ENCODE peak calls at places on chromosomes 4 and X, in nine cellular contexts. I is CD8-positive, alpha-beta T cell; P is A549; A is neural progenitor cell; T is mucosa of descending colon; Y is body of pancreas; J is suprapubic skin; D is mesenchymal stem cell; E is astrocyte. O is an unnamed sample.

GRCh38 chrX:107451754-107452153 is 2.3 kb downstream of the FRMPD3 start:
- DNase-seq in I (no peak), P (no peak), A (peak; percentile 49), T (no peak), Y (no peak), J (no peak), D (no peak), E (no peak), O (no peak)

GRCh38 chr4:128517739-128518510 is 230.3 kb upstream of the PGRMC2 start:
- DNase-seq in I (no peak), P (peak; percentile 81), A (peak; percentile 13), T (no peak), Y (peak; percentile 62), J (no peak), D (peak; percentile 92), E (peak; percentile 98), O (no peak)

GRCh38 chrX:54494970-54495813 is 842 bp downstream of the FGD1 start:
- DNase-seq in I (no peak), P (no peak), A (peak; percentile 47), T (no peak), Y (peak; percentile 42), J (no peak), D (peak; percentile 46), E (no peak), O (no peak)

GRCh38 chr4:83616252-83616651 is 80.3 kb downstream of the GPAT3 start:
- DNase-seq in I (no peak), P (no peak), A (no peak), T (no peak), Y (no peak), J (no peak), D (no peak), E (no peak), O (peak; percentile 70)

GRCh38 chrX:41265615-41266014 is 68.3 kb upstream of the DDX3X start:
- DNase-seq in I (no peak), P (no peak), A (no peak), T (no peak), Y (no peak), J (no peak), D (no peak), E (peak; percentile 67), O (no peak)

GRCh38 chr4:38424171-38424871 is 239.7 kb upstream of the KLF3 start:
- DNase-seq in I (no peak), P (no peak), A (peak; percentile 85), T (peak; percentile 64), Y (peak; percentile 58), J (no peak), D (no peak), E (no peak), O (no peak)

GRCh38 chr4:185559913-185560281 is 24.6 kb upstream of the PDLIM3 start:
- DNase-seq in I (no peak), P (no peak), A (no peak), T (no peak), Y (peak; percentile 54), J (no peak), D (peak; percentile 99), E (peak; percentile 81), O (no peak)

GRCh38 chr4:99855677-99856076 is 38.5 kb downstream of the LAMTOR3 start:
- DNase-seq in I (no peak), P (no peak), A (no peak), T (no peak), Y (no peak), J (no peak), D (no peak), E (no peak), O (no peak)

GRCh38 chr4:4260185-4260751 is 12.2 kb upstream of the TMEM128 start:
- DNase-seq in I (no peak), P (peak; percentile 74), A (no peak), T (no peak), Y (no peak), J (no peak), D (peak; percentile 48), E (peak; percentile 36), O (peak; percentile 33)

GRCh38 chrX:106707771-106708454 is 18.6 kb upstream of the RNF128 start:
- DNase-seq in I (no peak), P (peak; percentile 21), A (no peak), T (no peak), Y (no peak), J (no peak), D (peak; percentile 77), E (peak; percentile 96), O (no peak)

GRCh38 chrX:7083468-7084396 is 63.8 kb upstream of the STS start:
- DNase-seq in I (peak; percentile 32), P (no peak), A (no peak), T (no peak), Y (no peak), J (no peak), D (peak; percentile 91), E (peak; percentile 99), O (no peak)

GRCh38 chr4:145090370-145090769 is 7.6 kb downstream of the ANAPC10 start:
- DNase-seq in I (no peak), P (no peak), A (no peak), T (no peak), Y (no peak), J (no peak), D (peak; percentile 12), E (no peak), O (no peak)

GRCh38 chr4:149765630-149766029 is 50.0 kb downstream of the IQCM start:
- DNase-seq in I (no peak), P (no peak), A (no peak), T (no peak), Y (no peak), J (no peak), D (peak; percentile 38), E (peak; percentile 57), O (no peak)

GRCh38 chr4:52904421-52904820 is 42.3 kb downstream of the RASL11B start:
- DNase-seq in I (no peak), P (no peak), A (no peak), T (no peak), Y (no peak), J (no peak), D (no peak), E (peak; percentile 60), O (no peak)

GRCh38 chr4:57553695-57554094 is 443.5 kb upstream of the IGFBP7 start:
- DNase-seq in I (no peak), P (no peak), A (no peak), T (no peak), Y (no peak), J (no peak), D (no peak), E (no peak), O (no peak)

GRCh38 chrX:21375795-21376069 is 1.5 kb downstream of the CNKSR2 start:
- DNase-seq in I (no peak), P (peak; percentile 38), A (peak; percentile 64), T (no peak), Y (no peak), J (no peak), D (no peak), E (no peak), O (no peak)

GRCh38 chrX:21374163-21374993 is at the start of gene CNKSR2:
- DNase-seq in I (peak; percentile 60), P (peak; percentile 77), A (peak; percentile 80), T (peak; percentile 59), Y (peak; percentile 75), J (peak; percentile 55), D (peak; percentile 28), E (no peak), O (peak; percentile 22)

GRCh38 chrX:21373637-21374162 is 518 bp upstream of the CNKSR2 start:
- DNase-seq in I (no peak), P (peak; percentile 28), A (peak; percentile 89), T (peak; percentile 40), Y (no peak), J (peak; percentile 68), D (no peak), E (no peak), O (peak; percentile 8)

GRCh38 chrX:21374994-21375794 is 976 bp downstream of the CNKSR2 start:
- DNase-seq in I (no peak), P (peak; percentile 5), A (peak; percentile 28), T (peak; percentile 51), Y (peak; percentile 13), J (no peak), D (no peak), E (no peak), O (no peak)

GRCh38 chrX:21373001-21373400 is 1.2 kb upstream of the CNKSR2 start:
- DNase-seq in I (no peak), P (no peak), A (no peak), T (no peak), Y (no peak), J (no peak), D (no peak), E (no peak), O (no peak)
- H3K4me3 ChIP-seq in I (no peak overlapping the region), P (peak overlapping the region; percentile 89), A (peak overlapping the region; percentile 60), T (no peak overlapping the region), Y (no peak overlapping the region), J (no peak overlapping the region), D (no peak overlapping the region), E (no peak overlapping the region), O (no peak overlapping the region)

GRCh38 chr4:2807571-2807970 is 14.7 kb downstream of the SH3BP2 start:
- DNase-seq in I (no peak), P (no peak), A (no peak), T (peak; percentile 65), Y (no peak), J (no peak), D (no peak), E (no peak), O (no peak)
- H3K4me1 ChIP-seq in I (peaks cover 12% of the 10 kb centered on the region), P (no peaks in the 10 kb centered on the region), A (peaks cover 28% of the 10 kb centered on the region), T (peaks cover 63% of the 10 kb centered on the region), Y (peaks cover 35% of the 10 kb centered on the region), J (peaks cover 96% of the 10 kb centered on the region), D (peaks cover 72% of the 10 kb centered on the region), E (peaks cover 12% of the 10 kb centered on the region), O (peaks cover 4% of the 10 kb centered on the region)

DNA sequence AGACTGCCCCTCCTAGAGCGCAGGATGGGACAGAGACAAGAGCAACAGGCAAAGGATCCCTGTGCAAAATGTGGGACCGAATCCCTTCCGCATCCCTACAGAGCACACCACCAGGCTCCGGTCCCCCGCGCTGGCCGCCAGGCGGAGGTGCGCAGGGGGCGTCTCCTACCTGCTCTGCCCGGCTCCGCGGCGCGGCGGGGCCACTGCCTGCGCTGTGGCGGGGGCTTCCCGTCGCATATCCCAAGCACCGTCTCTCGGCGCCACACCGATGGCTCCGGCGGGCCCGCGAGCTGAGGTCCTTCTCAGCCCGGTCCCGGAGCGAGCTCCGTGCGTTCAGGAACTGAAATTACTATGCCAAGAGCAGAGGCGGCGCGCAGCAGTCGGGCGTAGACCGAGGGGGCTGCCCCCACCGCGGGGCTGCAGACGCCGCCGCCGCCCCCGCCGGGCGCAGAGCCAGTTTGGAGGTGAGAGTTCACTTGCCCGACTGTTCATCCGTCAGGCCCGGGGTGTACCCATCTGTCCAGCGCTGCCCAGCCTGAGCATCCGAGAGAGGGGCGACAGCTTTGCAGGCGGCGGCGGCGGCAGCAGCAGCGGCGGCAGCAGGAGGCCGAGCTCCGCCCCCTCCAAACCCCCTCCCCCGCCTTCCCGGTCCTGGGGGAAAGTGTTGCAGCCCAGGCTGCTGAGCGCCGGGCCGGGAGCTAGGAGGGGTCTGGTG is at the start of gene GPRIN3:
- DNase-seq in I (peak; percentile 45), P (no peak), A (peak; percentile 75), T (peak; percentile 82), Y (peak; percentile 60), J (peak; percentile 71), D (peak; percentile 50), E (peak; percentile 23), O (peak; percentile 84)
- H3K4me3 ChIP-seq in I (peak within 1 kb of the TSS; percentile 67), P (peak within 1 kb of the TSS; percentile 80), A (peak within 1 kb of the TSS; percentile 88), T (peak within 1 kb of the TSS; percentile 65), Y (peak within 1 kb of the TSS; percentile 57), J (peak within 1 kb of the TSS; percentile 60), D (peak within 1 kb of the TSS; percentile 76), E (peak within 1 kb of the TSS; percentile 62), O (peak within 1 kb of the TSS; percentile 53)

DNA sequence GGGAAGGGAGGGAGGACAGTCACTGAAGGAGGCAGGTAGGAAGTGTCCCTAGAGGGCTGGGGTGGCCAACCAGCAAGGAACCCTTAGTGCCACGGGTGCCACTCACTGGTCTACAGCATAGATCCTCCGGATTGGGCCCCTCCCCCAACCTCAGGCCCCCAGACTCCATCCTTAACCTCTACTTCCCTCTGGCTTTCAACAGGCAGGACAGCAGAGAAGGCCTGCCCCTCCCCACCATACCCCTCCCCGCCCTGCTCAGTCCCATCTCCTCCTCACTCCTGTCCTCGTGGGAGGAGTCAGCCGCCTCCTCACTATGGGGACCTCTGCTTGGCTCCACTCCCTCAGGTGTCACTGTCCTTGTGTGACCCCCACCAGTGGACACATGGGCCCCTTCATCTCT is 77.7 kb upstream of the PSAPL1 start:
- DNase-seq in I (no peak), P (no peak), A (no peak), T (no peak), Y (no peak), J (no peak), D (no peak), E (no peak), O (no peak)
- H3K4me1 ChIP-seq in I (no peaks in the 10 kb centered on the region), P (no peaks in the 10 kb centered on the region), A (peaks cover 19% of the 10 kb centered on the region), T (no peaks in the 10 kb centered on the region), Y (no peaks in the 10 kb centered on the region), J (no peaks in the 10 kb centered on the region), D (peaks cover 32% of the 10 kb centered on the region), E (peaks cover 14% of the 10 kb centered on the region), O (no peaks in the 10 kb centered on the region)

O was measured in HAP-1.